ENCODE peak calls at places on chromosomes 3 and 15, in eight cellular contexts. One of them, this sample, is unnamed.

GRCh38 chr3:58586776-58587192 is 9.6 kb upstream of the FAM107A start:
- DNase-seq in GM23248: no peak
- DNase-seq in transverse colon: no peak
- DNase-seq in IMR-90: no peak
- DNase-seq in adipocyte: no peak
- DNase-seq in naive thymus-derived CD4-positive, alpha-beta T cell: no peak
- DNase-seq in aorta: no peak
- DNase-seq in left lung: no peak
- DNase-seq in this sample: no peak

GRCh38 chr3:122797291-122797690 is 2.4 kb downstream of the SLC49A4 start:
- DNase-seq in GM23248: no peak
- DNase-seq in transverse colon: no peak
- DNase-seq in IMR-90: peak; percentile 8
- DNase-seq in adipocyte: peak; percentile 43
- DNase-seq in naive thymus-derived CD4-positive, alpha-beta T cell: peak; percentile 20
- DNase-seq in aorta: no peak
- DNase-seq in left lung: no peak
- DNase-seq in this sample: no peak

GRCh38 chr15:69066646-69066995 is 52.1 kb downstream of the NOX5 start:
- DNase-seq in GM23248: no peak
- DNase-seq in transverse colon: no peak
- DNase-seq in IMR-90: no peak
- DNase-seq in adipocyte: no peak
- DNase-seq in naive thymus-derived CD4-positive, alpha-beta T cell: no peak
- DNase-seq in aorta: no peak
- DNase-seq in left lung: no peak
- DNase-seq in this sample: no peak

GRCh38 chr3:103083848-103084631 is 649.2 kb downstream of the ZPLD1 start:
- DNase-seq in GM23248: no peak
- DNase-seq in transverse colon: no peak
- DNase-seq in IMR-90: no peak
- DNase-seq in adipocyte: no peak
- DNase-seq in naive thymus-derived CD4-positive, alpha-beta T cell: no peak
- DNase-seq in aorta: no peak
- DNase-seq in left lung: no peak
- DNase-seq in this sample: no peak

GRCh38 chr15:58566029-58566428 is 134.2 kb downstream of the LIPC start:
- DNase-seq in GM23248: no peak
- DNase-seq in transverse colon: no peak
- DNase-seq in IMR-90: no peak
- DNase-seq in adipocyte: no peak
- DNase-seq in naive thymus-derived CD4-positive, alpha-beta T cell: no peak
- DNase-seq in aorta: no peak
- DNase-seq in left lung: no peak
- DNase-seq in this sample: no peak

GRCh38 chr3:64922213-64922612 is 234.4 kb upstream of the ADAMTS9 start:
- DNase-seq in GM23248: no peak
- DNase-seq in transverse colon: no peak
- DNase-seq in IMR-90: no peak
- DNase-seq in adipocyte: no peak
- DNase-seq in naive thymus-derived CD4-positive, alpha-beta T cell: no peak
- DNase-seq in aorta: no peak
- DNase-seq in left lung: no peak
- DNase-seq in this sample: no peak

GRCh38 chr15:29090617-29091466 is 178.8 kb downstream of the NSMCE3 start:
- DNase-seq in GM23248: peak; percentile 28
- DNase-seq in transverse colon: no peak
- DNase-seq in IMR-90: peak; percentile 11
- DNase-seq in adipocyte: peak; percentile 48
- DNase-seq in naive thymus-derived CD4-positive, alpha-beta T cell: peak; percentile 51
- DNase-seq in aorta: no peak
- DNase-seq in left lung: no peak
- DNase-seq in this sample: no peak

GRCh38 chr3:116340680-116341216 is 104.5 kb downstream of the LSAMP start:
- DNase-seq in GM23248: peak; percentile 75
- DNase-seq in transverse colon: no peak
- DNase-seq in IMR-90: peak; percentile 56
- DNase-seq in adipocyte: peak; percentile 28
- DNase-seq in naive thymus-derived CD4-positive, alpha-beta T cell: no peak
- DNase-seq in aorta: no peak
- DNase-seq in left lung: no peak
- DNase-seq in this sample: no peak

GRCh38 chr15:52636459-52636858 is 42.7 kb downstream of the ATOSA start:
- DNase-seq in GM23248: no peak
- DNase-seq in transverse colon: no peak
- DNase-seq in IMR-90: peak; percentile 68
- DNase-seq in adipocyte: no peak
- DNase-seq in naive thymus-derived CD4-positive, alpha-beta T cell: no peak
- DNase-seq in aorta: no peak
- DNase-seq in left lung: no peak
- DNase-seq in this sample: no peak

GRCh38 chr15:66850078-66850991 is 148.3 kb downstream of the SMAD6 start:
- DNase-seq in GM23248: peak; percentile 50
- DNase-seq in transverse colon: peak; percentile 10
- DNase-seq in IMR-90: no peak
- DNase-seq in adipocyte: no peak
- DNase-seq in naive thymus-derived CD4-positive, alpha-beta T cell: no peak
- DNase-seq in aorta: peak; percentile 83
- DNase-seq in left lung: no peak
- DNase-seq in this sample: no peak

DNA sequence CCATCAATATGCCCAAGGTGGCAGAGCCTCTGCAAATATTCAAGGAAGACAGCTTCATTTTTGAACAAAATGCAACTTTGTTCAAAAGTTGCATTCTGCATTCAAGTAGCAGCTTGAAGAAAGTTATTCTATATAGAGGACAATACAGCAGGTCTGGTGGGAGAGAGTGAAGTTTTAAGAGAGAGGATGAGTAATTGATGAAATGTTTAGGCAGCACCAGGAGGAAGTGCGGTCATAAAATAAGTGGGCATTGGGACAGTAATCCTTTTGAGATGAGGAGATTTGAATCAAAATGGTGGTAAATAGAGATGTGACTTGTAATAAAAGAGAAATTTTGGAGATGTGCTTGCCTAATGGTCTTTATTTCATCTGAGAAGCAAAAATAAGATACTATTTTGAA is 607.3 kb upstream of the ZNF385D start:
- DNase-seq in GM23248: no peak
- DNase-seq in transverse colon: no peak
- DNase-seq in IMR-90: no peak
- DNase-seq in adipocyte: no peak
- DNase-seq in naive thymus-derived CD4-positive, alpha-beta T cell: no peak
- DNase-seq in aorta: no peak
- DNase-seq in left lung: no peak
- DNase-seq in this sample: no peak
- H3K4me1 ChIP-seq in GM23248: peaks cover 19% of the 10 kb centered on the region
- H3K4me1 ChIP-seq in transverse colon: no peaks in the 10 kb centered on the region
- H3K4me1 ChIP-seq in IMR-90: no peaks in the 10 kb centered on the region
- H3K4me1 ChIP-seq in adipocyte: peaks cover 14% of the 10 kb centered on the region
- H3K4me1 ChIP-seq in naive thymus-derived CD4-positive, alpha-beta T cell: no peaks in the 10 kb centered on the region
- H3K4me1 ChIP-seq in aorta: no peaks in the 10 kb centered on the region
- H3K4me1 ChIP-seq in left lung: peaks cover 4% of the 10 kb centered on the region
- H3K4me1 ChIP-seq in this sample: peaks cover 3% of the 10 kb centered on the region

GRCh38 chr15:98754283-98755022 is 106.1 kb downstream of the IGF1R start:
- DNase-seq in GM23248: peak; percentile 59
- DNase-seq in transverse colon: no peak
- DNase-seq in IMR-90: peak; percentile 41
- DNase-seq in adipocyte: peak; percentile 27
- DNase-seq in naive thymus-derived CD4-positive, alpha-beta T cell: no peak
- DNase-seq in aorta: no peak
- DNase-seq in left lung: no peak
- DNase-seq in this sample: no peak

GRCh38 chr15:98755781-98756180 is 107.4 kb downstream of the IGF1R start:
- DNase-seq in GM23248: peak; percentile 31
- DNase-seq in transverse colon: no peak
- DNase-seq in IMR-90: no peak
- DNase-seq in adipocyte: no peak
- DNase-seq in naive thymus-derived CD4-positive, alpha-beta T cell: no peak
- DNase-seq in aorta: no peak
- DNase-seq in left lung: no peak
- DNase-seq in this sample: no peak

GRCh38 chr15:98758224-98758623 is 109.9 kb downstream of the IGF1R start:
- DNase-seq in GM23248: no peak
- DNase-seq in transverse colon: no peak
- DNase-seq in IMR-90: no peak
- DNase-seq in adipocyte: no peak
- DNase-seq in naive thymus-derived CD4-positive, alpha-beta T cell: no peak
- DNase-seq in aorta: no peak
- DNase-seq in left lung: no peak
- DNase-seq in this sample: no peak

GRCh38 chr15:98753726-98754125 is 105.4 kb downstream of the IGF1R start:
- DNase-seq in GM23248: peak; percentile 28
- DNase-seq in transverse colon: no peak
- DNase-seq in IMR-90: no peak
- DNase-seq in adipocyte: no peak
- DNase-seq in naive thymus-derived CD4-positive, alpha-beta T cell: no peak
- DNase-seq in aorta: no peak
- DNase-seq in left lung: no peak
- DNase-seq in this sample: no peak

DNA sequence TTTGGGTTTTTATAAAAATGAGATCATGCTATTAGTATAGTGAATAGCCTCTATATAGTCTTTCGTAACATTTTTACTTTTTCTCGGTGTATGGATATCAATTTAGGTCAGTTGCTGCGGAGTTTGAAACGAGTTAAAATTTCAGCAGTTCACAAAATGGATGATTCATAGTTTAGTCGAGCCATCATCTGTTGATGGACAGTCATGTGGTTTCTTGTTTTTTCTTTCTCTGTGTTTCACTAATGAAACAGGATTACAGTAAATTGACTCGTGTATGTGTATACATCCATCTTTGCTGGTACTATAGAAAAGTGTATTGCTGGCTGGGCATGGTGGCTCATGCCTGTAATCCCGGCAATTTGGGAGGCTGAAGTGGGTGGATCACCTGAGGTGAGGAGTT is 106.8 kb downstream of the IGF1R start:
- DNase-seq in GM23248: peak; percentile 53
- DNase-seq in transverse colon: no peak
- DNase-seq in IMR-90: peak; percentile 29
- DNase-seq in adipocyte: no peak
- DNase-seq in naive thymus-derived CD4-positive, alpha-beta T cell: no peak
- DNase-seq in aorta: no peak
- DNase-seq in left lung: no peak
- DNase-seq in this sample: no peak
- H3K4me1 ChIP-seq in GM23248: peaks cover 31% of the 10 kb centered on the region
- H3K4me1 ChIP-seq in transverse colon: peaks cover 18% of the 10 kb centered on the region
- H3K4me1 ChIP-seq in IMR-90: peaks cover 14% of the 10 kb centered on the region
- H3K4me1 ChIP-seq in adipocyte: peaks cover 30% of the 10 kb centered on the region
- H3K4me1 ChIP-seq in naive thymus-derived CD4-positive, alpha-beta T cell: peaks cover 4% of the 10 kb centered on the region
- H3K4me1 ChIP-seq in aorta: peaks cover 6% of the 10 kb centered on the region
- H3K4me1 ChIP-seq in left lung: peaks cover 7% of the 10 kb centered on the region
- H3K4me1 ChIP-seq in this sample: peaks cover 34% of the 10 kb centered on the region

GRCh38 chr3:191355406-191355805 is 25.1 kb upstream of the UTS2B start:
- DNase-seq in GM23248: no peak
- DNase-seq in transverse colon: no peak
- DNase-seq in IMR-90: no peak
- DNase-seq in adipocyte: no peak
- DNase-seq in naive thymus-derived CD4-positive, alpha-beta T cell: no peak
- DNase-seq in aorta: no peak
- DNase-seq in left lung: no peak
- DNase-seq in this sample: no peak
- H3K4me1 ChIP-seq in GM23248: peaks cover 31% of the 10 kb centered on the region
- H3K4me1 ChIP-seq in transverse colon: peaks cover 37% of the 10 kb centered on the region
- H3K4me1 ChIP-seq in IMR-90: peaks cover 25% of the 10 kb centered on the region
- H3K4me1 ChIP-seq in adipocyte: peaks cover 25% of the 10 kb centered on the region
- H3K4me1 ChIP-seq in naive thymus-derived CD4-positive, alpha-beta T cell: no peaks in the 10 kb centered on the region
- H3K4me1 ChIP-seq in aorta: peaks cover 7% of the 10 kb centered on the region
- H3K4me1 ChIP-seq in left lung: peaks cover 17% of the 10 kb centered on the region
- H3K4me1 ChIP-seq in this sample: peaks cover 55% of the 10 kb centered on the region

DNA sequence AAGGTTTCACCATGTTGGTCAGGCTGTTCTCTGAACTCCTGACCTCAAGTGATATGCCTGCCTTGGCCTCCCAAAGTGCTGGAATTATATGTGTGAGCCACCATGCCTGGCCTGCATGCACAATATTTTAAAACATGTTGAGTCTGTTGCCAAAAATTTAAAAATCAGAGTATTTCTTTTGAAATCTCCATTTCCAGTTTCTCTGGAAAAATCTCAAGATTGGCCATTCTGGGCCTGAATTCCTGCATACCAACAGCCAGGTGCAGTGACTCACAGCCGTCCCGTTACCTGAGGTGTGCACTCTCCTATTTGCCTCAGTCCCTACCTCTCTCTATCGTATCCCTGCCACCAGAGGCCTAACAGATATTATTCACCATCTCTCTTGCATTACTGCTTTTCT is 15.0 kb upstream of the COPG1 start:
- DNase-seq in GM23248: no peak
- DNase-seq in transverse colon: no peak
- DNase-seq in IMR-90: no peak
- DNase-seq in adipocyte: no peak
- DNase-seq in naive thymus-derived CD4-positive, alpha-beta T cell: no peak
- DNase-seq in aorta: no peak
- DNase-seq in left lung: no peak
- DNase-seq in this sample: no peak
- H3K4me1 ChIP-seq in GM23248: peaks cover 22% of the 10 kb centered on the region
- H3K4me1 ChIP-seq in transverse colon: no peaks in the 10 kb centered on the region
- H3K4me1 ChIP-seq in IMR-90: peaks cover 7% of the 10 kb centered on the region
- H3K4me1 ChIP-seq in adipocyte: peaks cover 20% of the 10 kb centered on the region
- H3K4me1 ChIP-seq in naive thymus-derived CD4-positive, alpha-beta T cell: peaks cover 3% of the 10 kb centered on the region
- H3K4me1 ChIP-seq in aorta: no peaks in the 10 kb centered on the region
- H3K4me1 ChIP-seq in left lung: peaks cover 4% of the 10 kb centered on the region
- H3K4me1 ChIP-seq in this sample: peaks cover 29% of the 10 kb centered on the region

GRCh38 chr3:12995389-12996180 is 77.6 kb downstream of the IQSEC1 start:
- DNase-seq in GM23248: no peak
- DNase-seq in transverse colon: peak; percentile 7
- DNase-seq in IMR-90: no peak
- DNase-seq in adipocyte: no peak
- DNase-seq in naive thymus-derived CD4-positive, alpha-beta T cell: no peak
- DNase-seq in aorta: peak; percentile 41
- DNase-seq in left lung: no peak
- DNase-seq in this sample: no peak
- H3K4me1 ChIP-seq in GM23248: peaks cover 9% of the 10 kb centered on the region
- H3K4me1 ChIP-seq in transverse colon: peaks cover 22% of the 10 kb centered on the region
- H3K4me1 ChIP-seq in IMR-90: peaks cover 31% of the 10 kb centered on the region
- H3K4me1 ChIP-seq in adipocyte: peaks cover 38% of the 10 kb centered on the region
- H3K4me1 ChIP-seq in naive thymus-derived CD4-positive, alpha-beta T cell: peaks cover 28% of the 10 kb centered on the region
- H3K4me1 ChIP-seq in aorta: no peaks in the 10 kb centered on the region
- H3K4me1 ChIP-seq in left lung: no peaks in the 10 kb centered on the region
- H3K4me1 ChIP-seq in this sample: peaks cover 33% of the 10 kb centered on the region